ENCODE peak calls at places on chromosomes 16 and 17, in five cellular contexts. E, D, C, U and T are unnamed samples.

GRCh38 chr17:81833160-81833920 is at the start of gene MCRIP1:
- DNase-seq in E (peak; percentile 74), D (peak; percentile 90), C (peak; percentile 97), U (peak; percentile 96), T (peak; percentile 97)

GRCh38 chr16:72986011-72986410 is 61.9 kb downstream of the ZFHX3 start:
- DNase-seq in E (no peak), D (no peak), C (peak; percentile 25), U (no peak), T (no peak)

GRCh38 chr17:41672153-41672552 is 16.5 kb upstream of the EIF1 start:
- DNase-seq in E (no peak), D (no peak), C (no peak), U (no peak), T (no peak)

GRCh38 chr16:69930117-69930776 is 20.9 kb upstream of the CLEC18A start:
- DNase-seq in E (peak; percentile 40), D (peak; percentile 72), C (peak; percentile 78), U (peak; percentile 69), T (no peak)

GRCh38 chr16:11627822-11628457 is 40.3 kb upstream of the SNN start:
- DNase-seq in E (peak; percentile 100), D (peak; percentile 97), C (no peak), U (no peak), T (no peak)

GRCh38 chr17:58328195-58329034 is at the start of gene TSPOAP1:
- DNase-seq in E (no peak), D (no peak), C (no peak), U (no peak), T (peak; percentile 51)

GRCh38 chr17:82367724-82368524 is 3.6 kb upstream of the UTS2R start:
- DNase-seq in E (no peak), D (no peak), C (peak; percentile 88), U (no peak), T (no peak)

GRCh38 chr17:146546-146945 is 9.2 kb downstream of the SCGB1C2 start:
- DNase-seq in E (no peak), D (no peak), C (no peak), U (peak; percentile 3), T (peak; percentile 30)

GRCh38 chr17:49365667-49366066 is 3.6 kb upstream of the ZNF652 start:
- DNase-seq in E (no peak), D (no peak), C (peak; percentile 61), U (peak; percentile 14), T (no peak)

GRCh38 chr16:21656795-21657768 is 4.7 kb upstream of the IGSF6 start:
- DNase-seq in E (peak; percentile 39), D (peak; percentile 77), C (peak; percentile 72), U (peak; percentile 38), T (no peak)

GRCh38 chr16:85396879-85397871 is 215.9 kb upstream of the GSE1 start:
- DNase-seq in E (peak; percentile 38), D (no peak), C (no peak), U (no peak), T (peak; percentile 36)

GRCh38 chr16:89873822-89874689 is 664 bp downstream of the TCF25 start:
- DNase-seq in E (peak; percentile 75), D (peak; percentile 97), C (peak; percentile 94), U (peak; percentile 95), T (peak; percentile 98)

GRCh38 chr17:49036270-49036626 is 39.1 kb downstream of the IGF2BP1 start:
- DNase-seq in E (no peak), D (no peak), C (no peak), U (no peak), T (peak; percentile 5)

GRCh38 chr17:57068222-57068658 is 16.8 kb upstream of the AKAP1 start:
- DNase-seq in E (peak; percentile 64), D (no peak), C (no peak), U (no peak), T (no peak)

GRCh38 chr16:88939814-88940195 is 37.2 kb downstream of the CBFA2T3 start:
- DNase-seq in E (no peak), D (no peak), C (no peak), U (no peak), T (no peak)

GRCh38 chr16:31880322-31880979 is 6.8 kb downstream of the ZNF267 start:
- DNase-seq in E (peak; percentile 73), D (peak; percentile 63), C (peak; percentile 85), U (no peak), T (peak; percentile 78)

GRCh38 chr16:86513471-86514277 is 3.3 kb downstream of the FOXF1 start:
- DNase-seq in E (no peak), D (no peak), C (no peak), U (no peak), T (no peak)

GRCh38 chr17:17849863-17850373 is 13.1 kb upstream of the SREBF1 start:
- DNase-seq in E (no peak), D (peak; percentile 51), C (peak; percentile 93), U (no peak), T (peak; percentile 71)

GRCh38 chr16:48531011-48531962 is 78.7 kb downstream of the N4BP1 start:
- DNase-seq in E (no peak), D (peak; percentile 75), C (no peak), U (no peak), T (no peak)

GRCh38 chr17:44121997-44122824 is 1.2 kb downstream of the HDAC5 start:
- DNase-seq in E (no peak), D (no peak), C (no peak), U (no peak), T (no peak)
- TF ChIP-seq CTCF in E (no peak), D (no peak), C (no peak), U (no peak), T (no peak)

DNA sequence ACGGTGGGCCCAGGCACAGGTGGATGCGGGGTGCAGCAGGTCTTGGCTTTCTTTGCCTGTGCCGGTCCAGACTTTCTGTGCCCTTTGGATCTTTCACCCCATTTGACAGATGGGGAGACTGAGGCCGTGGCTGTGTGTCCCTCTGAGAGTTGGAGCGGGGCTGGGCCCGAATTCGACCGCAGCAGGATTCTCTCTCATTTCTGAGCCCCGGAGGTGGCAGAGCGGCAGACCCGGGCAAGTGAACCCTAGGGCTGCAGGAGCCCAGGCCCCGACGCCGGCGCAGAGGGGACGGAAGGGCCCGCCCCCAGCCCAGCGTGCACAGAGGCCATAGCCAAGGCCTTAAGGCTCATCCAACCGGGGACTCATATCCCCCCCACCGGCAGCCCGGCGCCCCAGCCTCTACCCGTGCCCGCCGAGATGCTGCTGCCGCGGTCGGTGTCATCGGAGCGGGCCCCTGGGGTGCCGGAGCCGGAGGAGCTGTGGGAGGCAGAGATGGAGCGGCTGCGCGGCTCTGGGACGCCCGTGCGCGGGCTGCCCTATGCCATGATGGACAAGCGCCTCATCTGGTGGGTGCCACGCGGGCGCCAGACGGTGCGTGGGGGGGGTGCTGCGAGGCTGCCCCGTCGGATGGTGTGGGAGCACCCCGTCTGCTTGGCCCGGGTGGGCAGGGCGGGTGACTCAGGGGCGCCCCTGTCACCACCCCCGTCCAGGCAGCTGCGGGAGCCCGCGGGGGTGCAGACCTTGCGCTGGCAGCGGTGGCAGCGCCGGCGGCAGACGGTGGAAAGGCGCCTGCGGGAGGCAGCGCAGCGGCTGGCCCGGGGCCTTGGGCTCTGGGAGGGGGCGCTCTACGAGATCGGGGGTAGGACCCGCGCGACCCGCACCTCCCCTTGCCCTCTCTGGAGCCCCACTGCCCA is 858 bp downstream of the TMC8 start:
- DNase-seq in E (no peak), D (no peak), C (no peak), U (no peak), T (peak; percentile 55)
- TF ChIP-seq CTCF in E (peak; percentile 0), D (no peak), C (no peak), U (no peak), T (no peak)

DNA sequence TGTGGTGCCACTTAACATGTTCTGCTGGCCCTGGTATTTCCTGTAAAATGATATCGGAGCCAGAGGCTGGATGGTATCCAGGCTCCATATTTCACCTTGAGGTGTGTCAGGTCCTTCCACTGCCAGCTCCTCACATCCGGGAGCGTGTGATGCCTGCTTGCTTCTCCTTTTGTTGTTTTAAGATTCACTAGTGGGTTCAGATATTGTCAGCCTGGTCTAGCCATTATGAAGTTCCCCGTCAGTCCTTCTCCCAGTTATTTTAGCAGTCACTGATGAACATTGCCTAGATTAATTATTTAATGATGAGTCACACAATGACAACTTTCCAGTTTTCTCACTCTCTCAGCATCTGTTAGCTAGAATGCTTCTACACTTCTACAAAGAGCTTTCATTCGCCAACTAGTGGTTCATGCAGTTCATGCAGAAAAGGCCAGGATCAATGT is 11.3 kb downstream of the DNAAF1 start:
- DNase-seq in E (peak; percentile 72), D (no peak), C (no peak), U (no peak), T (no peak)
- TF ChIP-seq CTCF in E (no peak), D (peak; percentile 23), C (no peak), U (no peak), T (no peak)

GRCh38 chr17:45812102-45812501 is 28.0 kb downstream of the CRHR1 start:
- DNase-seq in E (peak; percentile 38), D (peak; percentile 4), C (peak; percentile 25), U (no peak), T (no peak)
- TF ChIP-seq CTCF in E (peak; percentile 48), D (no peak), C (peak; percentile 26), U (no peak), T (no peak)

GRCh38 chr17:79789943-79790804 is 6.7 kb downstream of the CBX8 start:
- DNase-seq in E (no peak), D (no peak), C (peak; percentile 56), U (peak; percentile 66), T (no peak)
- TF ChIP-seq CTCF in E (peak; percentile 52), D (peak; percentile 38), C (peak; percentile 68), U (peak; percentile 71), T (peak; percentile 94)

GRCh38 chr16:1052791-1053521 is 19.6 kb upstream of the SSTR5 start:
- DNase-seq in E (no peak), D (no peak), C (no peak), U (no peak), T (no peak)

GRCh38 chr16:1053700-1054368 is 18.7 kb upstream of the SSTR5 start:
- DNase-seq in E (no peak), D (no peak), C (no peak), U (no peak), T (no peak)

GRCh38 chr16:1056196-1056595 is 16.4 kb upstream of the SSTR5 start:
- DNase-seq in E (no peak), D (no peak), C (no peak), U (no peak), T (no peak)

GRCh38 chr16:1055557-1055924 is 17.0 kb upstream of the SSTR5 start:
- DNase-seq in E (no peak), D (no peak), C (no peak), U (no peak), T (no peak)

DNA sequence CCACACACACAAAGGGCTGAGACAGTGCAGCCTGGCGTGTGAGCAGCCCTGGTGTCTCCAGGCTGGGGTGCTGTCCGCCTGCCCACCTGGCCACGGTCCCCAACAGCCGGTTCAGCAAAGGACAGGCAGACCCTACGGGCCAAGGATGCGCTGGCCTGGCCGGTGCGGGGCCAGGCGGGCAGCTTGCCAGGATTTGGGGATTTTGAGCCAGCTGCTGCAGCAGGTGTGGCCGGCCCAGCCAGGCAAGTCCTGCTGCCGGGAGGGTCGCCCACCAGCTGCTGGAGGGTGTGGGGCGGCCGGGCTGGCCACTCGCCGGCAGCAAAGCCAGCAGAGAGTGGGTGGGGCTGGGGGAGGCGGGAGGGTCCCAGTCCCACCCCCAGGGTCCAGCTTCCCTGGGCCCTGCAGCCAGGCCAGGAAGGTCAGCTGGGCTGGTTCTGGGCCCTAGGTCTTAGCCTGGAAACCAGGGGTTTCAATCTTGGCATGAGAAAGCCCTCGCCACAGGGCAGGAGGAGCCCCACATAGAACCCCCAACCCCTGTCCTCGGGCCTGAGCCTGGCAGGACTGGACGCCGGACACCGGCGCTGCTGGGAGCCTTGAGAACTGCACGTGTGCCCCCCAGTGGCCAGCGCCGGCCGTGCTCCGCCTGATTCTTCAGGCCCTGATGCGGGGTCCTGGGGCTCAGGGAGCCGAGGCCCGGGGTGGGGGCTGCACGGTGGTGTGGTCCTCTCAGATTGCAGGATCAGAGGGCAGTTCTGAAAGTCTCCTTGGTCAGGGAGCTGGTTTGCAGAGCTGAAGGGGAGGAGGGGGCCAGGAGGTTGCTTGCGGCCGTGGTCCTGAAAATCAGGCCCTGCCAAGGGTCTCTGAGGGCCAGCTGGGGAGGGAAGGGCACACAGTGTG is 17.6 kb upstream of the SSTR5 start:
- DNase-seq in E (peak; percentile 1), D (peak; percentile 49), C (peak; percentile 50), U (peak; percentile 85), T (no peak)
- TF ChIP-seq CTCF in E (peak; percentile 60), D (peak; percentile 84), C (peak; percentile 90), U (peak; percentile 65), T (peak; percentile 52)

GRCh38 chr17:42980766-42981397 is 517 bp downstream of the RUNDC1 start:
- DNase-seq in E (peak; percentile 62), D (peak; percentile 39), C (no peak), U (peak; percentile 40), T (no peak)
- TF ChIP-seq CTCF in E (peak; percentile 42), D (no peak), C (no peak), U (no peak), T (no peak)